ENCODE peak calls at places on chromosomes 2 and 18, in six cellular contexts. E, C, T, W, A and K are unnamed samples.
A peak's percentile ranks its signal among the peaks of the same experiment; 100 is the strongest.

GRCh38 chr18:70931942-70932814 is 643.3 kb downstream of the SOCS6 start:
- DNase-seq in E (peak; percentile 17), C (no peak), T (no peak), W (no peak), A (peak; percentile 4), K (no peak)

GRCh38 chr18:35441857-35442595 is 55.7 kb downstream of the INO80C start:
- DNase-seq in E (no peak), C (no peak), T (no peak), W (no peak), A (no peak), K (no peak)

GRCh38 chr2:27249077-27249890 is 13.6 kb downstream of the SLC30A3 start:
- DNase-seq in E (no peak), C (no peak), T (no peak), W (no peak), A (no peak), K (no peak)

GRCh38 chr2:168515502-168515901 is 59.4 kb downstream of the CERS6 start:
- DNase-seq in E (peak; percentile 76), C (peak; percentile 47), T (no peak), W (no peak), A (no peak), K (peak; percentile 83)

GRCh38 chr2:223722226-223722625 is 115.2 kb downstream of the AP1S3 start:
- DNase-seq in E (no peak), C (no peak), T (no peak), W (no peak), A (no peak), K (no peak)

GRCh38 chr18:47756364-47757016 is 174.0 kb downstream of the SMAD2 start:
- DNase-seq in E (peak; percentile 33), C (no peak), T (peak; percentile 63), W (peak; percentile 27), A (peak; percentile 10), K (no peak)

GRCh38 chr18:55912071-55912470 is 324.1 kb upstream of the TCF4 start:
- DNase-seq in E (no peak), C (no peak), T (no peak), W (no peak), A (no peak), K (no peak)

GRCh38 chr2:53903011-53903410 is 43.2 kb upstream of the GPR75 start:
- DNase-seq in E (no peak), C (no peak), T (no peak), W (no peak), A (no peak), K (no peak)

GRCh38 chr18:24552218-24552617 is 91.8 kb downstream of the HRH4 start:
- DNase-seq in E (no peak), C (no peak), T (no peak), W (no peak), A (no peak), K (no peak)

GRCh38 chr18:40489301-40489700 is 1465.7 kb upstream of the PIK3C3 start:
- DNase-seq in E (no peak), C (no peak), T (no peak), W (no peak), A (no peak), K (no peak)

DNA sequence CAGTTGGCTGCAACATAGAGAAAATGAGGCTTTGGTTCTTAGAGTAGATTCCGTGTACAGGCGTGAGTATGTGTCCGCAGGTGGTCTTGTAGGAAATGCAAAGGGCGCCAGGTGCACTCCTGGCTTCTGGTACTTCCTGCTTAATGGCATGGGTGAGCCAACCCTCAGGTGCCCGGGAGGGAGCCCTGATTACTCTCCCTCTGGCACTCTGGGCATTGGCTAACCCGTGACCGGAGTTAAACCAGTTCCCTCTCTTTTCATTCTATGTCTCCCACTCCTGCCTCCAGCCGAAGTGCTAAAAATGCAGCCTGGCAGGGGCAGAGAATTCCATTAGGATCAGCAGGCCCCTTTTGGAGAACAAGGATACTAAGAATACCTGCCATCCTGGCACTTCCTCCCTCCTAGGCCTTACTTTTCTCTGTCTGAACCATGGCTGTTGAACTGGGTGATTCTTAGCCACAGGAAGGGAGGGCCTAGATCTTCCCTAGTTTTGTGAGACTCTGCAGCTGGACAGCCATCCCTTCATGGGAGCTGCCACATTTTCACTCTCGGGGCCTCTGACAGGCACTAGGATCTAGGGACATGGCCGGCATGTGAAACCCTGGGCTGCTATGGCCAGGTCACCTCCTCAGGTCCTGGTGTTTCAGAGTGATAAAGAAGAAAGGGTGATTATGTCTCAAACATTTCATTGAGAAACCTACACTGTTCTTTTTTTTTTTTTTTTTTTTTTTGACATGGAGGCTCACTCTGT is 6.5 kb downstream of the MERTK start:
- DNase-seq in E (no peak), C (no peak), T (no peak), W (peak; percentile 38), A (no peak), K (no peak)
- H3K27me3 ChIP-seq in E (peaks cover 42% of the 10 kb centered on the region), C (peaks cover 42% of the 10 kb centered on the region), T (peaks cover 4% of the 10 kb centered on the region), W (no peaks in the 10 kb centered on the region), A (no peaks in the 10 kb centered on the region), K (peaks cover 20% of the 10 kb centered on the region)

DNA sequence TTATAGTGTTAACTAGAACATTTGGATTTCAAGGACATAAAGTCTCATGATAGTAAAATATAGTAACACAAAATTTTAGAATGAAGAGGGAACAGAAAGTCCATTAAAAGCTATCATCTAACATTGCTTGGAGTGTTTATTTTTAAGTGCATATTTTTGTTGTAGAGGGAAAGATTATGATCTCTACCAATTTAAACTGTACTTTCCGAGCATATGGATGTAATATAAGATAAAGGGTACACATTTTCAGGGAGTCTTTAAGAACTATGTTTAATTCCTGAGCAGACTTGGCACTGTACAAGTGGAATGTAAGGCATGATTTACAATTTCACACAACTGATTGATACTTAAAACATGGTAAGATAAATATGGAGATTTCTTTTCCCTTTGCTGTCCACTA is 34.2 kb upstream of the ZNF804A start:
- DNase-seq in E (no peak), C (no peak), T (no peak), W (no peak), A (no peak), K (no peak)
- H3K4me3 ChIP-seq in E (no peak overlapping the region), C (no peak overlapping the region), T (no peak overlapping the region), W (no peak overlapping the region), A (no peak overlapping the region), K (no peak overlapping the region)

DNA sequence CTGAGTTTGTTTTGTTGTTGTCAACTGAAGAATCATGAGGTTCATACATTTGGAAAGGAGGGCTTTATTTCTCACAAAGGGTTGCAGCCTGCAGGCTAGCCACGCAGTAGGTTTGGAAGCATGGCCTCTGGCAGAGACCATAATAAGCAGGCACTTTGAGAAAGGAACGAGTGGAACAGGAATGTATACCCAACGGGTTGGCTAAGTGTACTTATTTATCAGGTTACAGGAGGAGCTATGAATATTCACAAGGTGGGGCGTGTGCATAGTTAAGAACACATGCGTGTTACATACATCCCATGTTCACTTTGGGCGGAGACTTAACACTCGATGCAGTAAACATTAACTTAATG is 30.1 kb upstream of the SH3RF3 start:
- DNase-seq in E (no peak), C (no peak), T (no peak), W (no peak), A (no peak), K (no peak)
- H3K27me3 ChIP-seq in E (peaks cover 27% of the 10 kb centered on the region), C (peaks cover 29% of the 10 kb centered on the region), T (peaks cover 19% of the 10 kb centered on the region), W (no peaks in the 10 kb centered on the region), A (no peaks in the 10 kb centered on the region), K (peaks cover 7% of the 10 kb centered on the region)

GRCh38 chr2:3605013-3605961 is 10.4 kb downstream of the COLEC11 start:
- DNase-seq in E (no peak), C (no peak), T (peak; percentile 88), W (no peak), A (no peak), K (no peak)
- H3K4me3 ChIP-seq in E (no peak overlapping the region), C (no peak overlapping the region), T (no peak overlapping the region), W (no peak overlapping the region), A (no peak overlapping the region), K (no peak overlapping the region)

DNA sequence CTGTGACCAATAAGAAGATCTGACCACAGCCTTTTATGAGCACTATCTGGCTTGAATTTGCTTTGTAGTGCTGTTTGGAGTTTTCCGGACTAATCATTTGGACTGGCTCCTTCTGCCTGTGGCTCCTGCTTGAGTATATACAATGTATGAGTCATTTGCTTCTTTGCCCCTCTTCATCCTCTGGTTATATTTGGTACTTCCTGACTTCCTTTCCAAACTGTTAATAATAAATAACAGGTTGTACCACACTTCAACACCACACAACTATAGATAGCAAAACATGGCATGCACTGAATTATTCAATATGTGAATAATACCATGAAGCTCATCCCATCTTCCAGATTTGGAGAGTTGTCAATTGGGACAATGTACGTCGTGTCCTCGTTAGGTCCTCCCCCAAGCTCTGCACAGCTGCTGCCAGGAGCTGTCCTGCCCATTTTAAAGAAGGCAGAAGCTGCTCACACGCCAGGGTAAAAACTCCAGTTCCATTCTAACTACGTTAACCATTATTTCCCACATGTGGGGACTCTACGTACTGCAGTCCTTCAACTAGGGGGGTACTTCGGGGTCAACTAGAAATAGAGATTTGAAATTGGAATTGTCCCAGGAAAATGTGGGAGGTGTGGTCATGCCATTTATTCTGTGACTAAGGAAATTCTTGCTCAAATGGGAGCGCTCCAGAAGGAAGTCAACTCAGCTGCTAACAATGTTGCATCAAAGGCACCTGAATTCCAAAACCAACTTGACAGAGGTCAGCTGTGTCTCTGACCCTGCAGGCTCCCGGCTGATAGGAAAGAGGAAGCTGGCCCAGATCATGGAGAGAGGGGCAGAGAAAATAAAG is 38.1 kb downstream of the ST8SIA5 start:
- DNase-seq in E (peak; percentile 68), C (no peak), T (no peak), W (no peak), A (peak; percentile 48), K (peak; percentile 67)
- H3K27me3 ChIP-seq in E (no peaks in the 10 kb centered on the region), C (no peaks in the 10 kb centered on the region), T (no peaks in the 10 kb centered on the region), W (no peaks in the 10 kb centered on the region), A (no peaks in the 10 kb centered on the region), K (peaks cover 1% of the 10 kb centered on the region)